ENCODE peak calls at places on chromosome 7, in six cellular contexts. I, E, W, P, N and B are unnamed samples.

GRCh38 chr7:73769481-73770001 is 529 bp downstream of the CLDN3 start:
- DNase-seq in N (no peak), E (no peak), W (no peak), P (no peak), I (no peak), B (no peak)

GRCh38 chr7:158227258-158227657 is 360.4 kb downstream of the PTPRN2 start:
- DNase-seq in P (no peak), E (no peak), W (no peak), N (no peak), I (no peak), B (no peak)

GRCh38 chr7:6656413-6656812 is 19.3 kb downstream of the ZNF316 start:
- DNase-seq in W (no peak), I (no peak), P (no peak), E (no peak), N (no peak), B (no peak)

GRCh38 chr7:21944616-21945373 is 904 bp downstream of the CDCA7L start:
- DNase-seq in N (peak), E (no peak), W (peak), P (peak), I (peak), B (peak)

GRCh38 chr7:3943779-3944520 is 642.9 kb downstream of the SDK1 start:
- DNase-seq in P (no peak), W (no peak), N (peak), I (no peak), E (no peak), B (no peak)

GRCh38 chr7:31885160-31885559 is 185.0 kb downstream of the PDE1C start:
- DNase-seq in E (no peak), P (no peak), I (no peak), W (no peak), N (no peak), B (no peak)

GRCh38 chr7:22943997-22944396 is 69.9 kb downstream of the HYCC1 start:
- DNase-seq in P (no peak), N (no peak), W (no peak), E (no peak), I (peak), B (peak)

GRCh38 chr7:151193203-151193602 is 6.2 kb upstream of the ASB10 start:
- DNase-seq in W (no peak), I (no peak), N (no peak), P (no peak), E (no peak), B (no peak)

GRCh38 chr7:49583440-49583839 is 190.0 kb upstream of the VWC2 start:
- DNase-seq in P (no peak), I (no peak), W (no peak), N (no peak), E (no peak), B (no peak)

GRCh38 chr7:78253850-78254249 is 455.3 kb downstream of the PHTF2 start:
- DNase-seq in E (no peak), I (no peak), N (no peak), P (no peak), W (no peak), B (no peak)

GRCh38 chr7:5695709-5696345 is 85.6 kb downstream of the RNF216 start:
- DNase-seq in W (no peak), N (no peak), P (no peak), E (no peak), I (peak), B (peak)

GRCh38 chr7:44533301-44534055 is 7.7 kb downstream of the NPC1L1 start:
- DNase-seq in I (peak), E (no peak), P (no peak), W (no peak), N (no peak), B (peak)

GRCh38 chr7:64872809-64873500 is 30.1 kb upstream of the ZNF273 start:
- DNase-seq in E (no peak), P (no peak), W (no peak), N (no peak), I (no peak), B (no peak)

GRCh38 chr7:36264123-36264916 is 111.3 kb downstream of the EEPD1 start:
- DNase-seq in N (peak), P (no peak), E (no peak), I (peak), W (no peak), B (no peak)

GRCh38 chr7:143172354-143172753 is 10.9 kb upstream of the TAS2R39 start:
- DNase-seq in P (no peak), E (no peak), W (no peak), I (peak), N (peak), B (no peak)

GRCh38 chr7:115033917-115034459 is 112.1 kb downstream of the MDFIC start:
- DNase-seq in N (no peak), E (no peak), W (no peak), I (no peak), P (no peak), B (no peak)

GRCh38 chr7:37081436-37081835 is 357.1 kb upstream of the AOAH start:
- DNase-seq in I (peak), E (no peak), P (peak), W (no peak), N (peak), B (no peak)

GRCh38 chr7:1665721-1666250 is 4.3 kb upstream of the ELFN1 start:
- DNase-seq in N (peak), P (peak), W (peak), I (peak), E (no peak), B (peak)

GRCh38 chr7:8605227-8605626 is 171.8 kb downstream of the NXPH1 start:
- DNase-seq in W (no peak), E (no peak), P (no peak), I (no peak), N (no peak), B (no peak)

GRCh38 chr7:157612664-157613561 is 276.1 kb downstream of the DNAJB6 start:
- DNase-seq in P (peak), E (no peak), I (peak), N (peak), W (peak), B (no peak)